ENCODE peak calls at places on chromosomes 1 and 21, in nine cellular contexts. O is C1 segment of cervical spinal cord; V is HS-5; X is activated T-cell treated with anti-CD3 and anti-CD28 coated beads for 1 hour; G is GM03348; J is fibroblast of villous mesenchyme; K is SHP77; W is left lobe of liver; P is activated naive CD4-positive, alpha-beta T cell treated with anti-CD3 and anti-CD28 coated beads, Interleukin-2, amount 50 U/mL, for 16 hours. T is an unnamed sample.

GRCh38 chr1:94538243-94538827 is 3.2 kb downstream of the F3 start:
- DNase-seq in O (no peak), V (no peak), X (no peak), G (no peak), J (peak), K (no peak), W (no peak), P (no peak), T (no peak)

GRCh38 chr1:211017066-211017691 is 116.8 kb downstream of the KCNH1 start:
- DNase-seq in O (no peak), V (no peak), X (no peak), G (no peak), J (peak), K (no peak), W (no peak), P (no peak), T (no peak)

GRCh38 chr1:209589863-209590262 is 6.3 kb downstream of the CAMK1G start:
- DNase-seq in O (no peak), V (no peak), X (no peak), G (no peak), J (no peak), K (no peak), W (no peak), P (no peak), T (no peak)

GRCh38 chr21:33931799-33932390 is 16.3 kb upstream of the ATP5PO start:
- DNase-seq in O (no peak), V (no peak), X (no peak), G (peak), J (peak), K (no peak), W (no peak), P (peak), T (no peak)

GRCh38 chr1:2249559-2249906 is 21.4 kb downstream of the SKI start:
- DNase-seq in O (no peak), V (no peak), X (no peak), G (no peak), J (no peak), K (no peak), W (no peak), P (no peak), T (no peak)

GRCh38 chr1:153100241-153100640 is 5.9 kb upstream of the SPRR2E start:
- DNase-seq in O (no peak), V (peak), X (no peak), G (no peak), J (no peak), K (no peak), W (no peak), P (no peak), T (no peak)

GRCh38 chr1:2506901-2507565 is 19.4 kb downstream of the PANK4 start:
- DNase-seq in O (no peak), V (no peak), X (no peak), G (no peak), J (no peak), K (no peak), W (no peak), P (no peak), T (peak)

GRCh38 chr1:193558491-193559028 is 372.1 kb upstream of the B3GALT2 start:
- DNase-seq in O (no peak), V (peak), X (no peak), G (no peak), J (peak), K (no peak), W (peak), P (no peak), T (no peak)

GRCh38 chr1:30417001-30417700 is 306.2 kb downstream of the MATN1 start:
- DNase-seq in O (no peak), V (no peak), X (no peak), G (peak), J (no peak), K (no peak), W (peak), P (no peak), T (peak)

GRCh38 chr1:69320679-69321310 is 246.9 kb upstream of the LRRC7 start:
- DNase-seq in O (no peak), V (no peak), X (no peak), G (no peak), J (no peak), K (no peak), W (no peak), P (no peak), T (no peak)

GRCh38 chr21:44298301-44298700 is 1.6 kb upstream of the PFKL start:
- DNase-seq in O (no peak), V (no peak), X (no peak), G (no peak), J (no peak), K (no peak), W (no peak), P (no peak), T (no peak)

GRCh38 chr1:41900611-41901444 is 17.9 kb downstream of the HIVEP3 start:
- DNase-seq in O (no peak), V (peak), X (no peak), G (peak), J (peak), K (no peak), W (no peak), P (no peak), T (no peak)

GRCh38 chr1:93007941-93008577 is 46.8 kb upstream of the DIPK1A start:
- DNase-seq in O (no peak), V (no peak), X (no peak), G (no peak), J (peak), K (no peak), W (no peak), P (no peak), T (no peak)

GRCh38 chr1:236018885-236019453 is 45.9 kb downstream of the NID1 start:
- DNase-seq in O (no peak), V (no peak), X (no peak), G (peak), J (peak), K (no peak), W (peak), P (no peak), T (no peak)

GRCh38 chr1:185679220-185679619 is 55.0 kb upstream of the HMCN1 start:
- DNase-seq in O (no peak), V (no peak), X (no peak), G (no peak), J (no peak), K (no peak), W (no peak), P (no peak), T (no peak)

GRCh38 chr1:177310326-177310725 is 139.6 kb downstream of the BRINP2 start:
- DNase-seq in O (no peak), V (peak), X (no peak), G (no peak), J (no peak), K (no peak), W (no peak), P (no peak), T (no peak)

GRCh38 chr1:209435654-209436566 is 147.6 kb upstream of the CAMK1G start:
- DNase-seq in O (peak), V (peak), X (no peak), G (peak), J (peak), K (peak), W (peak), P (peak), T (peak)

GRCh38 chr1:246583448-246584185 is 17.4 kb downstream of the CNST start:
- DNase-seq in O (no peak), V (no peak), X (no peak), G (peak), J (peak), K (no peak), W (peak), P (no peak), T (no peak)

GRCh38 chr1:154170547-154171221 is 15.8 kb upstream of the NUP210L start:
- DNase-seq in O (no peak), V (no peak), X (no peak), G (no peak), J (no peak), K (no peak), W (no peak), P (peak), T (no peak)

GRCh38 chr1:192476802-192477298 is 98.7 kb upstream of the RGS1 start:
- DNase-seq in O (no peak), V (no peak), X (no peak), G (peak), J (peak), K (peak), W (no peak), P (no peak), T (no peak)

GRCh38 chr21:25458484-25458883 is 148.8 kb downstream of the MRPL39 start:
- DNase-seq in O (no peak), V (no peak), X (no peak), G (no peak), J (no peak), K (no peak), W (no peak), P (no peak), T (no peak)

GRCh38 chr1:19203440-19203839 is 6.6 kb downstream of the UBR4 start:
- DNase-seq in O (no peak), V (peak), X (no peak), G (peak), J (no peak), K (no peak), W (no peak), P (no peak), T (no peak)

GRCh38 chr21:38831526-38832467 is 26.1 kb downstream of the ETS2 start:
- DNase-seq in O (no peak), V (peak), X (no peak), G (peak), J (peak), K (no peak), W (peak), P (peak), T (no peak)

GRCh38 chr1:173476197-173476663 is 905 bp upstream of the PRDX6 start:
- DNase-seq in O (no peak), V (no peak), X (no peak), G (no peak), J (no peak), K (no peak), W (no peak), P (no peak), T (no peak)

GRCh38 chr1:173714441-173714758 is 381 bp upstream of the KLHL20 start:
- DNase-seq in O (no peak), V (no peak), X (no peak), G (no peak), J (no peak), K (no peak), W (no peak), P (no peak), T (no peak)

GRCh38 chr1:96157101-96157500 is 564.5 kb upstream of the PTBP2 start:
- DNase-seq in O (no peak), V (no peak), X (no peak), G (no peak), J (no peak), K (no peak), W (no peak), P (no peak), T (no peak)

GRCh38 chr1:67441183-67441582 is 11.0 kb upstream of the SERBP1 start:
- DNase-seq in O (no peak), V (no peak), X (no peak), G (no peak), J (peak), K (peak), W (peak), P (peak), T (no peak)

GRCh38 chr1:232868793-232869491 is 63.7 kb downstream of the MAP10 start:
- DNase-seq in O (no peak), V (peak), X (no peak), G (peak), J (peak), K (peak), W (peak), P (no peak), T (no peak)

GRCh38 chr1:17825273-17826164 is 70.4 kb downstream of the ACTL8 start:
- DNase-seq in O (no peak), V (no peak), X (no peak), G (no peak), J (no peak), K (no peak), W (peak), P (no peak), T (no peak)

GRCh38 chr1:38308780-38309179 is 262.2 kb upstream of the POU3F1 start:
- DNase-seq in O (no peak), V (no peak), X (no peak), G (no peak), J (no peak), K (no peak), W (no peak), P (no peak), T (no peak)

GRCh38 chr21:36985761-36986594 is 19.5 kb upstream of the HLCS start:
- DNase-seq in O (no peak), V (no peak), X (no peak), G (no peak), J (no peak), K (no peak), W (no peak), P (no peak), T (no peak)

GRCh38 chr1:230141002-230141648 is 74.1 kb downstream of the GALNT2 start:
- DNase-seq in O (no peak), V (peak), X (no peak), G (peak), J (peak), K (no peak), W (no peak), P (no peak), T (no peak)

GRCh38 chr1:68973459-68974244 is 476.8 kb upstream of the DEPDC1 start:
- DNase-seq in O (no peak), V (peak), X (no peak), G (peak), J (peak), K (no peak), W (no peak), P (no peak), T (no peak)

GRCh38 chr1:27392096-27392777 is at the start of gene GPR3:
- DNase-seq in O (peak), V (peak), X (peak), G (peak), J (peak), K (peak), W (peak), P (peak), T (peak)

GRCh38 chr1:55314740-55315139 is 99.6 kb upstream of the USP24 start:
- DNase-seq in O (no peak), V (no peak), X (no peak), G (no peak), J (no peak), K (no peak), W (no peak), P (no peak), T (no peak)

T was measured in H7.